ENCODE peak calls at places on chromosomes 5 and 9, in nine cellular contexts. A is body of pancreas; E is WTC11; I is RWPE1; F is neural crest cell; D is BE2C; L is H9; S is CD4-positive, alpha-beta T cell; C is breast epithelium. K is an unnamed sample.

GRCh38 chr5:41869739-41870620 is at the start of gene OXCT1:
- DNase-seq in D (peak; percentile 86), F (peak; percentile 68), L (peak; percentile 85), I (peak; percentile 92), A (peak; percentile 76), C (peak; percentile 76), E (peak; percentile 82), S (peak; percentile 93), K (peak; percentile 60)

GRCh38 chr9:114558027-114558675 is 29.4 kb upstream of the ATP6V1G1 start:
- DNase-seq in L (no peak), S (no peak), D (no peak), E (no peak), A (no peak), F (no peak), C (no peak), I (no peak), K (no peak)

GRCh38 chr9:32866292-32866691 is 83.0 kb downstream of the TMEM215 start:
- DNase-seq in L (no peak), E (no peak), D (no peak), F (no peak), A (no peak), I (no peak), S (no peak), C (no peak), K (no peak)

GRCh38 chr9:130912932-130913598 is 16.5 kb upstream of the QRFP start:
- DNase-seq in S (no peak), L (no peak), A (no peak), E (no peak), F (peak; percentile 17), D (peak; percentile 67), I (peak; percentile 91), C (no peak), K (no peak)

GRCh38 chr5:79845448-79846197 is 145.4 kb downstream of the MTX3 start:
- DNase-seq in D (no peak), I (peak; percentile 29), E (no peak), F (no peak), S (no peak), C (no peak), A (no peak), L (no peak), K (no peak)

GRCh38 chr5:142110046-142110531 is 1.5 kb downstream of the NDFIP1 start:
- DNase-seq in E (no peak), I (peak; percentile 36), F (no peak), S (no peak), C (no peak), L (no peak), A (peak; percentile 13), D (no peak), K (no peak)

GRCh38 chr9:134179918-134180785 is 15.8 kb upstream of the RNU6ATAC start:
- DNase-seq in D (peak; percentile 8), I (no peak), E (no peak), L (no peak), S (no peak), F (no peak), A (peak; percentile 2), C (no peak), K (no peak)

GRCh38 chr9:34588671-34589370 is 703 bp downstream of the CNTFR start:
- DNase-seq in A (no peak), C (no peak), S (no peak), I (no peak), D (peak; percentile 39), L (no peak), E (no peak), F (no peak), K (no peak)

GRCh38 chr5:60677831-60678664 is 21.9 kb downstream of the DEPDC1B start:
- DNase-seq in F (no peak), C (no peak), L (no peak), E (no peak), A (no peak), S (no peak), I (peak; percentile 63), D (no peak), K (no peak)

GRCh38 chr9:494764-495163 is 280.1 kb downstream of the DOCK8 start:
- DNase-seq in A (no peak), D (no peak), C (no peak), E (no peak), S (no peak), F (no peak), I (no peak), L (no peak), K (no peak)

GRCh38 chr9:76757274-76757673 is 7.0 kb upstream of the PCA3 start:
- DNase-seq in C (no peak), I (no peak), S (no peak), E (no peak), D (no peak), A (no peak), L (no peak), F (no peak), K (no peak)

GRCh38 chr9:76758476-76758875 is 5.8 kb upstream of the PCA3 start:
- DNase-seq in C (no peak), S (no peak), F (no peak), I (no peak), E (no peak), L (no peak), D (no peak), A (no peak), K (no peak)

GRCh38 chr9:76759726-76760125 is 4.5 kb upstream of the PCA3 start:
- DNase-seq in L (no peak), F (no peak), A (no peak), C (no peak), I (no peak), E (no peak), S (no peak), D (no peak), K (no peak)

GRCh38 chr9:76764138-76764537 is at the start of gene PCA3:
- DNase-seq in C (no peak), D (no peak), F (no peak), E (no peak), A (no peak), S (no peak), I (no peak), L (no peak), K (no peak)

DNA sequence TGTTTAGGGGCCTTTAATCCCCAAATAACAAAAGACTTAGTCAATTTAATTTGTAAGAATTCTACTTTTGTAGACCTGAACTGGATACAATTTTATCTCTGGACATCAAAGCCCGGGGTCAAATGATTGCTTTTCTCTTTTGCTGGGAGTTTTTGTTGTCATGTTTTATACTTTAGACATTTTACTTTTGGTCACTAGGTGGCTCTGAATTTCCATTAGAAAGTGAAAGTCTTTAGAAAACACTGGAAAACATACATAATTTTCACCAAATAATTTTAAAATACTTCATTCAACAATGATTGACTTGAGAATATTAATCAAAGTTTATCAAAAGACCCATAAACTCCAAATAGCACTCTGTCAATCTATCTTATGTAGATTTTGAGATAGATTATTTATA is 2.8 kb upstream of the PCA3 start:
- DNase-seq in C (no peak), A (no peak), F (no peak), L (no peak), D (no peak), E (no peak), S (no peak), I (peak; percentile 15), K (no peak)
- TF ChIP-seq CTCF in C (no peak), A (no peak), F (peak; percentile 61), L (peak; percentile 47), D (peak; percentile 42), E (no peak), S (no peak), I (peak; percentile 29), K (peak; percentile 48)

GRCh38 chr9:129177443-129177790 is 644 bp downstream of the IER5L start:
- DNase-seq in D (no peak), I (peak; percentile 45), F (no peak), E (no peak), A (no peak), S (no peak), C (no peak), L (no peak), K (no peak)
- TF ChIP-seq CTCF in D (no peak), I (no peak), F (no peak), E (no peak), A (no peak), S (no peak), C (no peak), L (no peak), K (no peak)

GRCh38 chr9:38012767-38013450 is 56.1 kb downstream of the SHB start:
- DNase-seq in A (no peak), C (no peak), L (no peak), S (no peak), I (no peak), E (no peak), F (no peak), D (no peak), K (no peak)

GRCh38 chr9:38017885-38018186 is 51.2 kb downstream of the SHB start:
- DNase-seq in C (no peak), D (no peak), L (no peak), E (no peak), F (no peak), I (no peak), A (no peak), S (no peak), K (no peak)

GRCh38 chr9:38017149-38017884 is 51.7 kb downstream of the SHB start:
- DNase-seq in S (no peak), C (peak; percentile 84), L (peak; percentile 96), I (no peak), A (peak; percentile 86), D (no peak), F (peak; percentile 43), E (peak; percentile 85), K (no peak)

GRCh38 chr9:38016375-38017120 is 52.5 kb downstream of the SHB start:
- DNase-seq in C (peak; percentile 79), E (no peak), I (no peak), A (no peak), S (no peak), F (no peak), L (no peak), D (no peak), K (no peak)

DNA sequence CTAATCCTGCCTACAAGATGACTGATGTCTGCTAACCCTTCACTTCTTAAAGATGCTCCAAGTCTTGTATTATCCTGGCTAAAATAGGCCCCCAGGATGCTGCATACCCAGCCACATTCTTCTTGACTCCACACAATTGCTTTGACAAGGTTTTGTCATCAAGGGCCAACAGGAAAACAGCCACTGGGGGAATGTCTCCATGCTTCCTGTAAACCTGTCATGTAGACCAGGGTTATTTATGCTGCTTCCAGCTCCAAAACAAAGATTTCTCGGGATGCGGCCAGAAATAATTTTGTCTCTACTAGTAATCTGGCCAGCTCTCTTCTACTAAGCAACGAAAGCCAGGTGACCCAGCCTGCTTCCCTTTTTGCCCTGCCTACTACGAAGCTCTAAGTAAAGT is 53.8 kb downstream of the SHB start:
- DNase-seq in S (no peak), A (no peak), C (no peak), L (no peak), E (no peak), D (no peak), F (no peak), I (no peak), K (no peak)
- TF ChIP-seq CTCF in S (no peak), A (no peak), C (no peak), L (no peak), E (no peak), D (no peak), F (no peak), I (no peak), K (no peak)

GRCh38 chr9:115597330-115597729 is 479.4 kb upstream of the TNC start:
- DNase-seq in E (no peak), S (no peak), A (no peak), L (no peak), I (no peak), C (no peak), D (no peak), F (no peak), K (no peak)
- TF ChIP-seq CTCF in E (no peak), S (no peak), A (no peak), L (no peak), I (no peak), C (no peak), D (no peak), F (no peak), K (no peak)